ENCODE peak calls at places on chromosomes 6 and 20, in six cellular contexts. W, H, B, O, N and P are unnamed samples.

GRCh38 chr6:135181333-135182119 is 418 bp downstream of the MYB start:
- DNase-seq in B (peak), O (no peak), W (peak), N (peak), H (no peak), P (no peak)

GRCh38 chr6:167492096-167492449 is 167.2 kb downstream of the TTLL2 start:
- DNase-seq in N (no peak), H (peak), O (no peak), W (no peak), B (no peak), P (no peak)

GRCh38 chr6:100465701-100466409 is 1.1 kb upstream of the SIM1 start:
- DNase-seq in B (no peak), W (no peak), O (no peak), H (no peak), N (no peak), P (no peak)

GRCh38 chr6:160277144-160277543 is 18.5 kb upstream of the SLC22A2 start:
- DNase-seq in H (no peak), O (no peak), N (no peak), W (no peak), B (no peak), P (no peak)

GRCh38 chr6:100839419-100839818 is 41.7 kb downstream of the ASCC3 start:
- DNase-seq in B (no peak), O (no peak), W (no peak), N (no peak), H (no peak), P (no peak)

GRCh38 chr6:108667984-108668383 is 107.3 kb downstream of the FOXO3 start:
- DNase-seq in N (no peak), H (peak), B (no peak), W (no peak), O (no peak), P (no peak)

GRCh38 chr20:47576516-47577033 is 74.9 kb downstream of the NCOA3 start:
- DNase-seq in N (peak), W (peak), O (peak), B (no peak), H (peak), P (no peak)

GRCh38 chr6:12968839-12969558 is 252.4 kb downstream of the PHACTR1 start:
- DNase-seq in W (no peak), H (no peak), B (no peak), O (no peak), N (no peak), P (no peak)

GRCh38 chr20:58308680-58309527 is 611 bp upstream of the RAB22A start:
- DNase-seq in H (peak), O (peak), W (peak), B (peak), N (peak), P (no peak)

GRCh38 chr6:150891886-150892485 is 26.5 kb downstream of the MTHFD1L start:
- DNase-seq in O (peak), N (peak), H (peak), W (peak), B (no peak), P (no peak)

GRCh38 chr6:37089783-37090182 is 80.2 kb upstream of the PIM1 start:
- DNase-seq in O (no peak), W (no peak), N (no peak), B (no peak), H (no peak), P (no peak)

GRCh38 chr6:122692175-122692598 is 82.0 kb downstream of the PKIB start:
- DNase-seq in H (no peak), B (no peak), W (no peak), N (no peak), O (no peak), P (no peak)

GRCh38 chr6:24933868-24934401 is 1.8 kb downstream of the RIPOR2 start:
- DNase-seq in B (peak), W (no peak), O (peak), N (peak), H (peak), P (no peak)

GRCh38 chr6:128139519-128139918 is 238.7 kb upstream of the THEMIS start:
- DNase-seq in N (peak), W (no peak), O (peak), H (no peak), B (no peak), P (no peak)

GRCh38 chr6:90237350-90237990 is 59.2 kb downstream of the BACH2 start:
- DNase-seq in W (no peak), O (no peak), B (no peak), H (no peak), N (no peak), P (no peak)

GRCh38 chr6:113607821-113608545 is 249.2 kb upstream of the MARCKS start:
- DNase-seq in W (no peak), B (no peak), O (no peak), N (peak), H (no peak), P (no peak)

GRCh38 chr6:41073968-41074691 is 1.4 kb downstream of the NFYA start:
- DNase-seq in W (no peak), O (no peak), B (no peak), N (peak), H (no peak), P (no peak)

GRCh38 chr20:41616228-41616627 is 1.9 kb downstream of the CHD6 start:
- DNase-seq in B (no peak), O (no peak), W (no peak), N (no peak), H (no peak), P (no peak)

GRCh38 chr6:39791850-39792500 is at the start of gene DAAM2:
- DNase-seq in O (no peak), B (peak), W (peak), H (peak), N (peak), P (no peak)

GRCh38 chr20:3690413-3690812 is 8.6 kb upstream of the ADAM33 start:
- DNase-seq in W (no peak), N (no peak), B (no peak), O (no peak), H (no peak), P (no peak)

GRCh38 chr20:49851991-49852390 is 39.4 kb downstream of the SLC9A8 start:
- DNase-seq in B (no peak), W (no peak), H (peak), N (no peak), O (no peak), P (no peak)

GRCh38 chr6:150755524-150755923 is 110.0 kb upstream of the MTHFD1L start:
- DNase-seq in W (no peak), O (no peak), B (no peak), H (peak), N (no peak), P (no peak)

GRCh38 chr6:16707101-16707783 is 54.0 kb downstream of the ATXN1 start:
- DNase-seq in N (peak), W (no peak), H (no peak), B (no peak), O (no peak), P (no peak)

GRCh38 chr6:117233146-117233545 is 32.2 kb upstream of the VGLL2 start:
- DNase-seq in W (no peak), O (no peak), B (no peak), H (no peak), N (no peak), P (no peak)

GRCh38 chr6:49849121-49849907 is 17.0 kb downstream of the CRISP1 start:
- DNase-seq in N (peak), W (no peak), B (no peak), O (peak), H (no peak), P (no peak)

GRCh38 chr6:6758915-6759654 is 170.6 kb downstream of the LY86 start:
- DNase-seq in N (peak), O (peak), B (no peak), H (peak), W (no peak), P (no peak)

GRCh38 chr20:20566523-20566922 is 145.9 kb downstream of the RALGAPA2 start:
- DNase-seq in O (no peak), W (no peak), H (no peak), N (no peak), B (no peak), P (no peak)

GRCh38 chr6:112282217-112282616 is 27.9 kb upstream of the LAMA4 start:
- DNase-seq in W (no peak), B (no peak), O (no peak), H (peak), N (peak), P (no peak)

GRCh38 chr20:20425785-20426471 is 58.0 kb downstream of the INSM1 start:
- DNase-seq in H (no peak), B (no peak), O (no peak), N (no peak), W (no peak), P (no peak)

GRCh38 chr20:24798930-24799705 is 150.0 kb upstream of the CST7 start:
- DNase-seq in N (no peak), W (no peak), O (no peak), B (peak), H (no peak), P (no peak)

GRCh38 chr6:157381631-157382621 is 936 bp downstream of the ZDHHC14 start:
- DNase-seq in O (peak), W (peak), N (peak), B (peak), H (peak), P (no peak)

GRCh38 chr6:170176621-170177382 is 114.1 kb downstream of the DLL1 start:
- DNase-seq in B (peak), H (no peak), W (peak), O (peak), N (no peak), P (no peak)

GRCh38 chr20:34579191-34579661 is 20.7 kb downstream of the MAP1LC3A start:
- DNase-seq in H (peak), N (peak), W (peak), O (no peak), B (no peak), P (no peak)
- H3K27ac ChIP-seq in H (no peak), N (no peak), W (no peak), O (no peak), B (peak), P (peak)

GRCh38 chr20:32743237-32744112 is at the start of gene COMMD7:
- DNase-seq in O (no peak), N (peak), B (peak), H (peak), W (peak), P (no peak)
- TF ChIP-seq POLR2A in O (peak), N (no peak), B (no peak), H (no peak), W (no peak), P (no peak)

GRCh38 chr6:105210932-105211531 is 31.2 kb upstream of the POPDC3 start:
- DNase-seq in N (peak), W (no peak), O (no peak), B (no peak), H (no peak), P (no peak)
- H3K27ac ChIP-seq in N (no peak), W (no peak), O (no peak), B (no peak), H (no peak), P (no peak)

GRCh38 chr6:32529697-32530429 is at the start of gene HLA-DRB5:
- DNase-seq in B (peak), W (peak), N (no peak), H (peak), O (no peak), P (no peak)
- TF ChIP-seq POLR2A in B (peak), W (no peak), N (no peak), H (no peak), O (no peak), P (no peak)

GRCh38 chr20:53579266-53579580 is 14.4 kb downstream of the ZNF217 start:
- DNase-seq in H (no peak), O (no peak), N (no peak), W (no peak), B (no peak), P (no peak)

GRCh38 chr20:53580376-53581111 is 13.1 kb downstream of the ZNF217 start:
- DNase-seq in N (no peak), H (no peak), B (no peak), O (no peak), W (no peak), P (no peak)

GRCh38 chr20:53579581-53580375 is 13.9 kb downstream of the ZNF217 start:
- DNase-seq in N (peak), O (no peak), W (no peak), B (no peak), H (no peak), P (no peak)

GRCh38 chr20:53576586-53577318 is 16.9 kb downstream of the ZNF217 start:
- DNase-seq in B (no peak), W (no peak), O (no peak), H (no peak), N (no peak), P (no peak)

DNA sequence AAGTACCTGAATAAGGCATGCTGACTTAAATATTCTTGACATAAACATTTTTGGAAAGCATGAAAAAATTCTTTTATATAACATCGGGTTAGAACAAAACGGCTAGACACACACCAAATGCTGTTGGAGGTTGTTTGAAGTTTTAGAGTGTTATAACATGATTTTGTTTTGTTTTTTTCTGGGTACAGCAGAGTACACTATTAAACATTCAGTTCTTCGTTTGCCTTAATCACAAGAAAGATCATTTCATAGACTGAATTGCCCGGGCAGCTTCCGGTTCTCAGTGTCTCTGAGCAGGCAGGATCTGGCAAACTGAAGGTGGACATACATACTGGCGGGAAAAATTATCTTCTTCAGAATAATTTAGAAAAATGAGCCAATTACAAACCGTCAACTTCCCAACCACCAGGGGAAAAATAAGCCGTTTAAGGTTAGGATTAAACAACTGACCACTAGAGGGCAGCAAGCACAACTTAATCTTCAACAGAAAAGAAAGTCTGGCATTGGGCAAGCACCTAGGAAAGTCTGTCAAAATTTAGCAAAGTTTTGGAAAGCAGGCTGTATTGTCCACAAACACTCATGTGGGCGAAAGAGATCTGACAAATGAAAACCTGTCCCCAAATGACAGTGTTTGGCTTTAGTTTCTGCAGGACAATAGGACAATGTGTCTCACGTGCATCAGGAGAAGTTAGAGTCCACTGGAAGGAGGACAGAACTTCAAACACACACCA is 15.0 kb downstream of the ZNF217 start:
- DNase-seq in W (no peak), B (no peak), H (peak), O (peak), N (peak), P (peak)
- H3K27ac ChIP-seq in W (peak), B (peak), H (no peak), O (peak), N (peak), P (peak)